ENCODE peak calls at places on chromosomes 4 and X, in four cellular contexts. A is mesendoderm, Z is neuronal stem cell, R is mesenchymal stem cell. W is an unnamed sample.

GRCh38 chr4:107950746-107951540 is 19.6 kb downstream of the CYP2U1 start:
- DNase-seq in A (no peak), Z (no peak), R (no peak), W (no peak)

GRCh38 chr4:156638925-156639605 is 332.5 kb downstream of the PDGFC start:
- DNase-seq in A (peak; percentile 10), Z (no peak), R (peak; percentile 29), W (no peak)

GRCh38 chrX:49271341-49271740 is 1.7 kb downstream of the PPP1R3F start:
- DNase-seq in A (no peak), Z (no peak), R (no peak), W (no peak)

GRCh38 chr4:70908993-70909556 is 6.9 kb downstream of the MOB1B start:
- DNase-seq in A (no peak), Z (no peak), R (no peak), W (no peak)

GRCh38 chrX:36973575-36973974 is 34.6 kb upstream of the FAM47C start:
- DNase-seq in A (no peak), Z (no peak), R (no peak), W (no peak)

GRCh38 chr4:41655177-41655576 is 93.3 kb downstream of the PHOX2B start:
- DNase-seq in A (no peak), Z (no peak), R (peak; percentile 33), W (no peak)

GRCh38 chr4:38675167-38676121 is 11.4 kb downstream of the KLF3 start:
- DNase-seq in A (peak; percentile 84), Z (peak; percentile 87), R (peak; percentile 87), W (peak; percentile 72)

GRCh38 chr4:159062381-159062780 is 40.5 kb upstream of the RAPGEF2 start:
- DNase-seq in A (no peak), Z (no peak), R (no peak), W (no peak)

GRCh38 chr4:95318483-95318882 is 230.3 kb downstream of the UNC5C start:
- DNase-seq in A (no peak), Z (no peak), R (no peak), W (no peak)

GRCh38 chrX:139967300-139967699 is 2.0 kb upstream of the CXorf66 start:
- DNase-seq in A (peak; percentile 30), Z (no peak), R (no peak), W (no peak)

GRCh38 chrX:1182211-1182610 is 30.2 kb downstream of the CRLF2 start:
- DNase-seq in A (no peak), Z (no peak), R (no peak), W (no peak)

GRCh38 chrX:69298466-69299140 is 133.3 kb upstream of the PJA1 start:
- DNase-seq in A (no peak), Z (no peak), R (no peak), W (no peak)

GRCh38 chrX:16870861-16871584 is 861 bp upstream of the RBBP7 start:
- DNase-seq in A (peak; percentile 59), Z (peak; percentile 5), R (peak; percentile 20), W (peak; percentile 73)
- H3K23ac ChIP-seq in A (no peak overlapping the region), Z (no peak overlapping the region), R (no peak overlapping the region), W (no peak overlapping the region)

DNA sequence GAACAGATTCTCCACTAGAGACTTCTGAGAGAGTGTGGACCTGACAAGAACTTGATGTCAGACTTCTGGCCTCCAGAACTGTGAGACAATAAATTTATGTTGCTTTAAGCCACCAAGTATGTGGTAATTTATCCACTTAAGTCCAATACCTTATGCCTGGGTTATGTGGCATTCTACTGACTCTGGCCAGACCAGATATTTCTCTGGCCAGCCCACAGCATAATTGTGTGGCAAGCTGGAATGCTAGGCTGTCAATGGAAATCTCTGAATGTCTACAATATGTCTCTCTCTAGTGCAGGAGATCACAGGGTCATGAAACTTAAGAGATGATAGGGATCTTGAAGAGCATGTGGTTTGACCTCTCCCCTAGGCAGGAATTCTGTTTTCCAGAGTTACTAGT is 251.0 kb downstream of the ZNF674 start:
- DNase-seq in A (no peak), Z (no peak), R (peak; percentile 53), W (no peak)
- H2BK5ac ChIP-seq in A (no peak overlapping the region), Z (no peak overlapping the region), R (no peak overlapping the region), W (no peak overlapping the region)

GRCh38 chr4:119050501-119051090 is 85.0 kb upstream of the MYOZ2 start:
- DNase-seq in A (no peak), Z (no peak), R (no peak), W (no peak)
- H3K23ac ChIP-seq in A (no peak overlapping the region), Z (no peak overlapping the region), R (no peak overlapping the region), W (no peak overlapping the region)

DNA sequence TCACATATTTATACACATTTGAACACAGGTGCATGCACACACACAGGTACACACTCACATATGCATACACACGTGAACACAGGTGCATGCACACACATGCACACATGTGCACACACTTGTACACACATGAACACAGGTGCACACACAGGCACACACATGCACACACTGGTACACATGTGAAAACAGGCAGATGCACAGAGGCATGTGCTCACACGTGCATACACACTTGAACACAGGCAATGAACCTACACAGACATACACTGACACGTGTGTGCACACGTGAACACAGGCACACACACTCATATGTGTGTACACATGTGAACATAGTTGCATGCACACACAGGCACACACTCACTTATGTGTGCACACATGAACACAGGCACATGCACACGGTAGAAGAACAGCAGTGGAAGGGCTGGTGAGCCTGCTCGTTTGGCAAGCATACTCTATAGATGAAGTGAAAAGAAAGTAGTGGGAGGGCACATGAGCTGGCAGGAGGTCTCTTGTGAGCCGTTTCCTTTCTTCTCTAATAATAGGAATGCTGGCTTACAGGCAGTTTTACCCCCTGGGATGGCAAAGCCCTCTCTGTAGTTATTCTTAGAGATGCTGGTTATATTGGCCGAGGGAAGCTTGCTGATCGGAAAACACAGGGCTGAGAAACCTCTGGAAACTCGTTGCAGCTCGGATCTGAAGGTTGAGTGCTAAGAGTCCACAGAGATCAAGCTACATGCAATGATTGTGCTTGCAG is 279.6 kb upstream of the CLNK start:
- DNase-seq in A (no peak), Z (peak; percentile 23), R (no peak), W (peak; percentile 39)
- H2BK5ac ChIP-seq in A (peak overlapping the region; percentile 47), Z (no peak overlapping the region), R (no peak overlapping the region), W (no peak overlapping the region)

GRCh38 chr4:133969202-133969873 is 232.3 kb downstream of the PABPC4L start:
- DNase-seq in A (peak; percentile 4), Z (no peak), R (peak; percentile 50), W (no peak)

DNA sequence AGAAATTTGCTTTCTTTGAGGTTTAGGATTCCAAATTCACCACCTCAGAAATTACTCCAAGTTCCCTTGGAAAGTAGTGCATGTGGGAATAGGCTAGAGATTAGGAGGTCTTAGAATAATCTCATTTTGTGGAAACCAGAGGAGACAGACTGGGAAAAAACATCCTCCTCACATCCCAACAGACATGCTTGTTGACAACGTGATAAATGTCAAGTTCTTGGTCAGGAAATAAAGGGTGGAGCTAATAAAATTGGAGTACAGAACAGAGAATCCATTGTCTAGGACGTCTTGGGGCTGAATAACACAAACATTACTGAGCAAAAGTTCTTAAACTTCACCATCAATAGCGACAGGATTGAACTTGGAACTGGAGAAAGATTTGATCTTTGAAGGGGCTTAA is 233.4 kb downstream of the PABPC4L start:
- DNase-seq in A (no peak), Z (no peak), R (no peak), W (no peak)
- H3K23ac ChIP-seq in A (no peak overlapping the region), Z (no peak overlapping the region), R (no peak overlapping the region), W (no peak overlapping the region)

DNA sequence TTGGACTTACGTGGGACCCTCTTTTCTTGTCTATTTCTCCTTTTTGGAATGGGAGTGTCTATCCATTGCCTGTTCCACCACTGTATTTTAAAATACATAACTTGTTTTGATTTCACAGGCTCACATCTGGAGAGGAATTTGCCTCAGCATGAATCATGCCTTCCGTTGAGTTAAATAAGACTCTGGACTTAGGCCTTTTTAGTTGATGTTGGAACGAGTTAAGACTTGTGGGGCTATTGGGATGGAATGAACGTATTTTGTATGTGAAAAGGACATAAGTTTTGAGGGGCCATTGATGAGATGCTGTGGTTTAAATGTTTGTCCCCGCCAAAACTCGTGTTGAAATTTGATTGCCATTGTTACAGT is 66.2 kb downstream of the BEX3 start:
- DNase-seq in A (no peak), Z (no peak), R (no peak), W (no peak)
- H2BK5ac ChIP-seq in A (no peak overlapping the region), Z (no peak overlapping the region), R (no peak overlapping the region), W (no peak overlapping the region)

GRCh38 chr4:125390727-125391126 is 76.0 kb downstream of the FAT4 start:
- DNase-seq in A (no peak), Z (no peak), R (no peak), W (no peak)
- H3K23ac ChIP-seq in A (no peak overlapping the region), Z (no peak overlapping the region), R (no peak overlapping the region), W (no peak overlapping the region)

GRCh38 chr4:150010525-150011126 is 67.6 kb upstream of the DCLK2 start:
- DNase-seq in A (peak; percentile 82), Z (peak; percentile 30), R (peak; percentile 68), W (peak; percentile 43)
- H2BK5ac ChIP-seq in A (no peak overlapping the region), Z (no peak overlapping the region), R (no peak overlapping the region), W (no peak overlapping the region)

GRCh38 chrX:134691453-134691852 is 33.2 kb upstream of the PLAC1 start:
- DNase-seq in A (no peak), Z (no peak), R (no peak), W (no peak)
- H3K23ac ChIP-seq in A (no peak overlapping the region), Z (no peak overlapping the region), R (no peak overlapping the region), W (no peak overlapping the region)

W was measured in H9.